ENCODE peak calls at places on chromosomes 2 and 18, in four cellular contexts. U is K562, S is HepG2, T is GM12878. A is an unnamed sample.

GRCh38 chr18:76232010-76232409 is 263.0 kb downstream of the ZNF516 start:
- DNase-seq in S (no peak), T (no peak), U (no peak), A (no peak)

GRCh38 chr2:120951701-120952100 is 216.0 kb downstream of the GLI2 start:
- DNase-seq in S (no peak), T (no peak), U (no peak), A (no peak)

GRCh38 chr18:59612461-59612860 is 84.8 kb downstream of the CCBE1 start:
- DNase-seq in U (no peak), S (no peak), T (no peak), A (no peak)

GRCh38 chr2:101036562-101036961 is 34.5 kb downstream of the RPL31 start:
- DNase-seq in T (no peak), S (peak; percentile 33), U (peak; percentile 11), A (no peak)

GRCh38 chr18:35282353-35282752 is 7.7 kb downstream of the ZSCAN30 start:
- DNase-seq in S (peak; percentile 8), T (no peak), U (no peak), A (no peak)

GRCh38 chr2:231110551-231110950 is 14.3 kb downstream of the HTR2B start:
- DNase-seq in T (no peak), U (no peak), S (no peak), A (no peak)

GRCh38 chr2:196979976-196980375 is 53.5 kb upstream of the PGAP1 start:
- DNase-seq in T (no peak), U (no peak), S (no peak), A (no peak)

GRCh38 chr2:57314682-57315081 is 731.9 kb upstream of the VRK2 start:
- DNase-seq in T (no peak), U (no peak), S (no peak), A (no peak)

GRCh38 chr2:217465136-217465535 is 537.7 kb downstream of the TNS1 start:
- DNase-seq in U (no peak), T (no peak), S (no peak), A (no peak)

GRCh38 chr2:85854166-85854509 is 34.7 kb downstream of the ST3GAL5 start:
- DNase-seq in T (no peak), S (no peak), U (no peak), A (no peak)

GRCh38 chr2:215028231-215028630 is 110.2 kb downstream of the ABCA12 start:
- DNase-seq in T (no peak), S (no peak), U (no peak), A (no peak)

GRCh38 chr2:217990791-217991465 is 11.9 kb downstream of the TNS1 start:
- DNase-seq in U (no peak), S (no peak), T (no peak), A (no peak)

GRCh38 chr2:88489181-88489580 is 36.7 kb upstream of the FOXI3 start:
- DNase-seq in U (no peak), T (no peak), S (no peak), A (no peak)

GRCh38 chr2:158740591-158740990 is 54.5 kb upstream of the DAPL1 start:
- DNase-seq in T (no peak), U (no peak), S (no peak), A (no peak)
- TF ChIP-seq CREM in T (no peak), U (no peak), S (no peak), A (no peak)

GRCh38 chr2:241924069-241924908 is 54.8 kb downstream of the RTP5 start:
- DNase-seq in U (no peak), T (no peak), S (no peak), A (no peak)

GRCh38 chr2:241925821-241926441 is 56.4 kb downstream of the RTP5 start:
- DNase-seq in S (no peak), U (no peak), T (no peak), A (no peak)

GRCh38 chr2:241926541-241927311 is 57.2 kb downstream of the RTP5 start:
- DNase-seq in U (no peak), S (peak; percentile 61), T (no peak), A (no peak)

GRCh38 chr2:241924909-241925250 is 55.4 kb downstream of the RTP5 start:
- DNase-seq in U (no peak), T (no peak), S (no peak), A (no peak)

GRCh38 chr2:241925277-241925676 is 55.7 kb downstream of the RTP5 start:
- DNase-seq in U (no peak), T (no peak), S (no peak), A (no peak)
- TF ChIP-seq MAX in U (no peak), T (no peak), S (no peak), A (no peak)

DNA sequence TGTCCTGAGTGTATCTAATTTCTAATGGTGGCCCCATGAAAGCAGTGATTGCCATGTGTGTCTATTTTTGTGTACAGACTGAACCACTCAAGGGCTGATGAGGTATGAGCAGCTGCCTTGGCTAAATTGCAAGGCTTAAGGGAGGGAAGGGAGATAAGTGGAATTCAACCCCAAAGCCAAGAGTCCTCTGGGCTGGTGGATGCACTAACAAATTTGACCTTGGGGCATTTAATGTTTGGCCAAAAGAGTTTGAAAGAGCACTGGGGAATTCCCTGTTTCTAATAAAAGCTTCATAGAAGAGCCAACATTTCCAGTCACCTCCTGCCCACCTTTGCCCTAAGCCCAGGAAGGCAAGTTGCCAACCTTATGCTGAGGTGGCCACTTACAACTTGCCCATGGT is 172.1 kb downstream of the SETBP1 start:
- DNase-seq in U (no peak), T (no peak), S (no peak), A (no peak)
- TF ChIP-seq CREM in U (no peak), T (no peak), S (no peak), A (no peak)

DNA sequence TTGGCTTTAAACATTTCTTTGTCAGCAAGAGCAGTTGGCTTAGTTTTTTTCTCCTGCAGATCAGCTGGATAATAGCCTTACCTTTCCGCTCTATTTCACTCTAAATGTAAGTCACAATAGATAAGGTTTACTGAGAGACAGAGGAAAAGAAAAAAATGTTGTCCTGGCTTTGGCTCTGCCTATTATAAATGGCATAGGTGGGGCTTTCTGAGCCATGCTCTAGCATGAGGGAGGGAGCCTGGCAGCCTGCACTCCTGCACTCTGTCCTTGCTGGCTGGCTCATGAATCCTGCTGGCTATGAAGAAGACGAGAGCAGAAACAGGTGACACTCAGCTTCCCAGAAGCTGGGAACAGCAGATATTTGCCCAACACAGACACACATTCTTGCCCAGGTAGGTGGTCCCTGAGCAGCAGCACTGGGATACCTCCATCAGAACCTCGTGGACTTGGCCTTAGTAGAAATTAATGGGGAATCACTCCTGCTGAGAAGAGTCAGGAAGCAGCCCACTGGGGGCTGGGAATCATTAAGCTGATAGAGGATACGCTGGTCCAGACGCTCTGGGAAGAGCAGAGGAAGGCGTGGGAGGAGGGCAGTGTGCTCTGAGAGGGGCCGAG is 514.4 kb upstream of the HS6ST1 start:
- DNase-seq in S (no peak), U (no peak), T (no peak), A (no peak)
- TF ChIP-seq MAX in S (no peak), U (no peak), T (no peak), A (no peak)

GRCh38 chr2:237660381-237660900 is 33.1 kb downstream of the LRRFIP1 start:
- DNase-seq in U (no peak), S (no peak), T (no peak), A (no peak)
- TF ChIP-seq CREM in U (no peak), S (no peak), T (no peak), A (no peak)

DNA sequence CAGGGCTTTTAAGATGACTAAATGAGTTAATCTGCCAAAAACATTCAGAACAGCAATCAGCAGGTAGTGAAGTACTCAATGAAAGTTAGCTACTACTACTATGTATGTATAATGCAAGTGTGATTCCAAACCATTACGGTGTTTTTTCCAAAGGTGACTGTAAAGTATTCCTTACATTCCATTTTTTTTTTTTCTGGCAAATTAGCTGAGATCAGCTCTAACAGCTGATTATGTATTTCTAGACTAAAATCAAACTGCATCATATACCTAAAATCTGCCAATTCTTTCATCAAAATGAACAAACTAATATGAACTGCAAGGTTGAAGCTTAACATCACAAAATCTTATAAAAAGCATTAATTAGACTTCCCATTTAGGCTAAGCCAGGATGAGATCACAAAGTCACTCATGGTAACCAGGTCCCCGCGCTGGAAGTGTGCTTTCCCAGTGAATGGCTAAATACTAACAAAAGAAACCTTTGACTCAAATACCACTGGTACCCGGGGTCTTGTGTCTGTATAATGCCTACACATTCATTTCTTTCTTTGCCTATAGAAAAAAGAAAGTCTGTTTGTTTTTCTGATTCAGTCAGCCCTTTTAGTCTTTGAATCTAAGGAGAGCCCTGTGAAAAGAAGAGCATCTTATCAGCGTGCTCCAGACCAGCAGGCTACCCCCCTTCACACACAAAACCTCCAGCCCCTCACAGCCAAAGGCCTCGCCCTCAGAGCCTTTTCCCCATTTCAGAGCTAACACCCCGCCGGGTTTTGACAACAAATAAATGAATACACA is 88.3 kb downstream of the RBMS1 start:
- DNase-seq in S (no peak), T (no peak), U (no peak), A (no peak)
- TF ChIP-seq MAX in S (no peak), T (no peak), U (no peak), A (no peak)

GRCh38 chr2:176412136-176412535 is 142.9 kb downstream of the MTX2 start:
- DNase-seq in S (no peak), U (no peak), T (no peak), A (no peak)

GRCh38 chr2:176409671-176410070 is 140.4 kb downstream of the MTX2 start:
- DNase-seq in U (no peak), S (no peak), T (no peak), A (no peak)

GRCh38 chr2:176405477-176405876 is 136.2 kb downstream of the MTX2 start:
- DNase-seq in U (no peak), T (peak; percentile 4), S (no peak), A (no peak)

DNA sequence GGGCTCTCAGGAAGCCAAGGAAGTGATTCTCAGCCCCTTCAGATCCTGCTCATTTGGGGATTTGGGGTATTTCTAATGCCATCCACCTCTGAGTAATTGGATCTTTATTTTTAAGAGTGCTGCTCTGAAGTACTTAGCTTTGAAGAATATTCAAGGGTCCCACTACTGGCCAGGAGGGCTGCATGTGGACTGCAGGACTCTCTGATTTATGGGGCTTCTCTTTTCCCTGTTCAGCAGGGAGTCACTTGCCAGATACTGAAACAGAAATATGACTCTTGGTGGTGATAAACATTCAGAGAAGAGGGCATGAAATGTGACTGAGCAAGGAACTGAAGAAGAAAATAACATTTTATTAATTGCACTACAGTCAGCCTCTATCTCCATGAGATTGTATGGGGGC is 138.5 kb downstream of the MTX2 start:
- DNase-seq in T (no peak), S (no peak), U (no peak), A (no peak)
- TF ChIP-seq CREM in T (no peak), S (no peak), U (no peak), A (no peak)

A was measured in WTC11.